ENCODE peak calls at places on chromosomes 4 and X, in four cellular contexts. C, A, D and T are unnamed samples.

GRCh38 chr4:186592961-186593586 is 37.7 kb upstream of the MTNR1A start:
- DNase-seq in A (no peak), D (no peak), C (no peak), T (no peak)

GRCh38 chr4:86558799-86559198 is 35.3 kb upstream of the PTPN13 start:
- DNase-seq in D (no peak), A (peak; percentile 26), C (no peak), T (no peak)

GRCh38 chr4:123587983-123588494 is 191.4 kb downstream of the SPRY1 start:
- DNase-seq in D (peak; percentile 52), A (peak; percentile 94), C (no peak), T (peak; percentile 79)

GRCh38 chr4:9962611-9963314 is 58.5 kb downstream of the SLC2A9 start:
- DNase-seq in D (no peak), C (no peak), A (no peak), T (no peak)

GRCh38 chrX:102067966-102068723 is 57.3 kb upstream of the TCEAL2 start:
- DNase-seq in C (peak; percentile 4), D (peak; percentile 10), A (peak; percentile 48), T (peak; percentile 1)

GRCh38 chr4:8911311-8912088 is 39.9 kb upstream of the HMX1 start:
- DNase-seq in C (peak; percentile 1), A (no peak), D (peak; percentile 84), T (no peak)

GRCh38 chr4:25592670-25593069 is 63.0 kb upstream of the SLC34A2 start:
- DNase-seq in C (no peak), A (no peak), D (no peak), T (no peak)

GRCh38 chr4:41070516-41071281 is 143.6 kb downstream of the APBB2 start:
- DNase-seq in C (no peak), D (no peak), A (no peak), T (no peak)

DNA sequence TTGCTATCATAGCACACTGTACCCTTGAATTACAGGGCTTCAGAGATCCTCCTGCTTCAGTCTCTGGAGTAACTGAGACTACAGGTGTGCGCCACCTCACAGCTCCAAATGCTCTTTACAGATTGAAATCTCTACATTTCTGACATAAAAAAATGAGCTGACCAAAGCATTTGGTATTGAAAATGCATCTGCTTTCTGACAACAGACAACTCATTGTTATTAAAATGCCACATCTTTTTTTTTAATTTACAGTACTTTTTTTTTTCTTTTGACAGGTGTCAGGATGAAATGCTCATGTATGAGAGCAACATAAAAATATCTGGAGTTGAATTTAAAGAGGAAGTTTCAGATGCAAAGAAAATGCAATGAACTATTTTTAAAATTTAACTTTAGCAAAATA is 764.5 kb downstream of the TRAM1L1 start:
- DNase-seq in A (no peak), C (no peak), D (no peak), T (no peak)
- H2AFZ ChIP-seq in A (no peak overlapping the region), C (no peak overlapping the region), D (no peak overlapping the region), T (no peak overlapping the region)

GRCh38 chr4:87975466-87975865 is at the start of gene SPP1:
- DNase-seq in D (peak; percentile 43), C (peak; percentile 67), A (no peak), T (peak; percentile 64)

GRCh38 chr4:87971866-87972265 is 3.6 kb upstream of the SPP1 start:
- DNase-seq in D (no peak), A (no peak), C (no peak), T (no peak)

GRCh38 chr4:87973283-87974169 is 2.0 kb upstream of the SPP1 start:
- DNase-seq in C (peak; percentile 56), A (peak; percentile 70), D (peak; percentile 66), T (peak; percentile 50)

GRCh38 chr4:87977521-87978278 is 2.2 kb downstream of the SPP1 start:
- DNase-seq in A (no peak), D (no peak), C (no peak), T (no peak)

GRCh38 chr4:87974856-87975462 is 555 bp upstream of the SPP1 start:
- DNase-seq in A (peak; percentile 55), D (no peak), C (no peak), T (peak; percentile 53)
- H3K4me3 ChIP-seq in A (no peak overlapping the region), D (no peak overlapping the region), C (no peak overlapping the region), T (peak overlapping the region; percentile 62)

DNA sequence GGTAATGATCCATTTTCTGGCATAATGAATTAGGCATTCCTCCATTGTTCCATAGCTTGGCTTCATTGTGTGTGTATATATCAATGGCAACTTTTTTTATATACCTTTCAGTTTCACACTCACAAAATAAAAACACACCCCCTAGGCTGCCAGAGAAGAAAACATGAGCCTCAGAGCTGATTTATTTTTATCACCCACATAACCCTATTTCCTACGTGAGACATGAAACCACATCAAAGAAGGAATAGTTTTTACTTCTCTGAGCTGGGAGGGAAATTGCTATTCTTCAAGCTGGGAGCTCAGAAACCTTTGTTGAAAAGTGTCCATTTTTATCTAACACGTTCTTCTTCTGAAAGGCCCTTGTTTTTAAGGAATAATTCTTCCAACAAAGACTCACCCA is 126.7 kb upstream of the RAI2 start:
- DNase-seq in C (peak; percentile 4), A (no peak), D (no peak), T (no peak)
- H3K36me3 ChIP-seq in C (no peaks in the 10 kb centered on the region), A (no peaks in the 10 kb centered on the region), D (no peaks in the 10 kb centered on the region), T (no peaks in the 10 kb centered on the region)

DNA sequence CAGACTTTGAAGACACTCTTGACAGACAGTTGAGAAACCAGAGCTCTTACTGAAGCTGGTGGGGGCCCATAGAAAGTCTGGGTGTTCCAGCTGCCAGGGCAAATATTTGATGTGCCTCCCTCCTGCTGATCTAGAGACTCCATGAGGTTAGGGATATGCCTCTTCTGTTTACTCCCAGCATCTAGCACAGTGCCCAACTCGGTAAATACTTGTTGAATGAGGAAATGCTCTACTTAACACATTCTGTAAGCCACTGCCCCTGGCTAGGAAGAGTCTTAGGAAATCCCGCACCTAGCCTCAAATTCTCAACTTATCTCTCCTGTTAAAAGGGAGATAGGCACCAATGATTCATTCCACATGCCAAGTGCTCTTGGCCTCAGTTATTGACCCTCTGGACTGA is 179.2 kb upstream of the RASGEF1B start:
- DNase-seq in C (peak; percentile 71), A (no peak), D (no peak), T (no peak)
- H2AFZ ChIP-seq in C (peak overlapping the region; percentile 69), A (no peak overlapping the region), D (no peak overlapping the region), T (no peak overlapping the region)

DNA sequence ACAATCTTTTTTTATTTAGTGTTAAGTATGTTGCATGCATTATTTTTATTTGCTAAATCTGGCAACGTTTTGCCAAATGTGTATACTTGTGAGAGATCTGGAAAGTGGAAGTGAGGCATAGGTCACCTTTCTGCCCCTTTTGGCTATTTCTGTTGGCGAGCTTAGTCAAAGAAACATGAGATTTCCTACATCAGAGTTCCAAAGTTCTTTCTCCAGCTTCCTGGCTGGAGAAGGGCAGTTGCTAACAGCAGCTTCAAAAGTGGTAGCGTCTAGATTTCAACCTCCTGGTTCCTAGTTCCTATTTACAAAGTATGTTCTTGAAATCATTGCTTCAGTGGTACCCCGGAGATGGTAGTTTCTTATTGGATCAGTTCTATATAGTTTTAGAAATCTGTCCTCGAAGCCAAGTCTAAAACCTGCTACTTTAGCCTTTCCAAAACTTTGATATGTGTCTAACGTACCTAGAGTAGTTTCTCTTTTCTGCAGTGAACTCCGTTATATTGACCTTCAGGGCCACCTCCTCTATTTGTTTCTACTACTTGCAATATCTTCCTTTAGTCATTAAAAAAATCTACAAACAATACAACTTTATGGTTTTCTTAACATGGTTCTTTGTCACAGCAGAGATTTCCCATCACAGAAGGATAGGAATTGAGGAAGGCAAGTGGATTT is 455.8 kb upstream of the FTHL17 start:
- DNase-seq in A (no peak), D (no peak), C (no peak), T (no peak)
- H3K4me3 ChIP-seq in A (no peak overlapping the region), D (no peak overlapping the region), C (no peak overlapping the region), T (no peak overlapping the region)

GRCh38 chrX:41825796-41826195 is 97.6 kb downstream of the CASK start:
- DNase-seq in D (no peak), A (no peak), C (no peak), T (no peak)
- H3K36me3 ChIP-seq in D (no peaks in the 10 kb centered on the region), A (no peaks in the 10 kb centered on the region), C (peaks cover 6% of the 10 kb centered on the region), T (no peaks in the 10 kb centered on the region)

GRCh38 chr4:64306255-64306565 is 103.0 kb downstream of the TECRL start:
- DNase-seq in A (no peak), D (no peak), C (no peak), T (no peak)

DNA sequence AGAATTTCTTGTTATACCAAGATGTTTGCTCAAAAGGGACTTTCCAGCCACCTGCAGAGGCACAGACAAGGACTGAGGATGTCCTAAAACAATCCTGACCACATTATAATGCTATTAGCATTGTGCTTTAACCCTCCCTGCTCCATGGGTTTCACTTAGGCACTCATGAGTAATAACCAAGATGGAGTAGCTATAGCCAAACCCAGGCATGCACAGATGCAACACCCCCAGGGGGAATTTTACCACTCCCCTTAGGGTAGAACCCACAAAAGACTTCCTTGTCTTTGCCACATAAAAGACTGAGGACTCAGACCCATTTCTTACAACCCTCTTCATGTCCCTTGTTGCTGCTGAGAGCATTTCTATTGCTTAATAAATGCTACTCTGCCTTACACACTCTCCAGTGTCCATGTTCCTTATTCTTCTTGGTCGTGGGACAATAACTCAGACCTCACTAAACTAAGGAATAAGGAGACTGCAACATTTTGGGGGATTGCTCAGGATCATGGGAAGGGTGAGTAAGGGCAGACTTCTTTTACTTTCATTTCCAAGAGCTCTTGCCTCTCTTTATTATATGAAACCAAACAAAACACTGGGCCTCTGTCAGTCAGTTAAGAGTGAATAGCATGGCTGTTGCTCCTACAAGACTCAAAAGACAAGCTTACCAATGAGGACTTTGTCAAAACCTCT is 103.5 kb downstream of the TECRL start:
- DNase-seq in D (no peak), A (no peak), C (no peak), T (no peak)
- H2AFZ ChIP-seq in D (no peak overlapping the region), A (no peak overlapping the region), C (no peak overlapping the region), T (no peak overlapping the region)

DNA sequence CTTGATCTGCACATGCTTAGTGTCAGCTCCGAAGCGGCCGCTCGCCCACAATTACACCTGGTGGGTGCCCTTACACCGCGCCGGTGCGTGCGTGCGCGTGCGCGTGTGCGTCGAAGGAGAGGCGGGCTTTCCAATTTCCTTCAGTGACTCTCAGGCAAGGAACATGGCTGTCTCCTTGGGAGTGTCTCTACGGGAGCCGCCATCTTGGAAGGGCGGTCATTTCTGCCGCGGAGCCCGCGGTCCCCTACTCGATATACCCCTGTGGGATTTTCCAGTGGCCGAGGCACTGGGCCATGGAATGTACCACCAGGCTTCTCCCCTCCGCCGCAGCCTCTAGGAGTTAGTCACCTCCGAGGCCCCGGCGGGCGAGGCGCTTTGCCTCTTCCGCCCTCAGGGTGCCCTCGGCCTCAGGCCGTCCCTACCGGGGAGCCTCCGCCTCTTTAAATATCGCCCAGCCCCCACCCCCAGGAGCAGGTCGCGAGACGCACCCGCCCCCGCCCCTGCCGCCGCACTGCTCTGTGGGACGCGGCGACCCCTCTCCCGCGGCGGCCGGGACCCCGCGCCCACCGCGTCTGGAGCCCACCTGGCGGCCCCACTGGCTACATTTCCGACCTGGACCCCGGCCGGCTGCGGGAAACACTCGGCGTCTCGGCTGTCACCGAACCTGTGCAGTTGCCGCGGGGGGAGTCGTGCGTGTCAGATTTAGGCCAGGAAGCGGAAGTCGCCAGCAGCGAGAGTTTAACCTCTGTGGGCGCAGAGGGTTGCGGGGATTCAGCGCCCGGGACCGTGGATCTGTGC is at the start of gene ZNF41:
- DNase-seq in C (peak; percentile 78), A (peak; percentile 90), D (peak; percentile 82), T (peak; percentile 69)
- H3K4me3 ChIP-seq in C (peak within 1 kb of the TSS; percentile 83), A (peak within 1 kb of the TSS; percentile 92), D (peak within 1 kb of the TSS; percentile 57), T (peak within 1 kb of the TSS; percentile 57)